ENCODE peak calls at places on chromosomes 4 and X, in seven cellular contexts. One of them, this sample, is unnamed.

GRCh38 chrX:443676-444210 is 57.0 kb upstream of the PPP2R3B start:
- DNase-seq in CD8-positive, alpha-beta T cell: no peak
- DNase-seq in lower lobe of right lung: no peak
- DNase-seq in hepatocyte: no peak
- DNase-seq in testis: no peak
- DNase-seq in right cardiac atrium: no peak
- DNase-seq in psoas muscle: peak; percentile 4
- DNase-seq in this sample: no peak

GRCh38 chr4:22030321-22030720 is 81.7 kb upstream of the KCNIP4 start:
- DNase-seq in CD8-positive, alpha-beta T cell: no peak
- DNase-seq in lower lobe of right lung: no peak
- DNase-seq in hepatocyte: no peak
- DNase-seq in testis: no peak
- DNase-seq in right cardiac atrium: no peak
- DNase-seq in psoas muscle: no peak
- DNase-seq in this sample: no peak

GRCh38 chrX:70504772-70505450 is 60.3 kb downstream of the DLG3 start:
- DNase-seq in CD8-positive, alpha-beta T cell: no peak
- DNase-seq in lower lobe of right lung: no peak
- DNase-seq in hepatocyte: no peak
- DNase-seq in testis: no peak
- DNase-seq in right cardiac atrium: no peak
- DNase-seq in psoas muscle: no peak
- DNase-seq in this sample: no peak

GRCh38 chrX:104183685-104184084 is 17.4 kb downstream of the FAM199X start:
- DNase-seq in CD8-positive, alpha-beta T cell: no peak
- DNase-seq in lower lobe of right lung: no peak
- DNase-seq in hepatocyte: no peak
- DNase-seq in testis: no peak
- DNase-seq in right cardiac atrium: no peak
- DNase-seq in psoas muscle: no peak
- DNase-seq in this sample: no peak

GRCh38 chr4:38241541-38241940 is 281.3 kb downstream of the PTTG2 start:
- DNase-seq in CD8-positive, alpha-beta T cell: no peak
- DNase-seq in lower lobe of right lung: no peak
- DNase-seq in hepatocyte: no peak
- DNase-seq in testis: no peak
- DNase-seq in right cardiac atrium: no peak
- DNase-seq in psoas muscle: no peak
- DNase-seq in this sample: no peak

GRCh38 chr4:18536420-18536819 is 514.9 kb upstream of the LCORL start:
- DNase-seq in CD8-positive, alpha-beta T cell: no peak
- DNase-seq in lower lobe of right lung: no peak
- DNase-seq in hepatocyte: no peak
- DNase-seq in testis: no peak
- DNase-seq in right cardiac atrium: no peak
- DNase-seq in psoas muscle: no peak
- DNase-seq in this sample: no peak

GRCh38 chrX:124194903-124195302 is 137.6 kb upstream of the TEX13D start:
- DNase-seq in CD8-positive, alpha-beta T cell: no peak
- DNase-seq in lower lobe of right lung: no peak
- DNase-seq in hepatocyte: no peak
- DNase-seq in testis: no peak
- DNase-seq in right cardiac atrium: no peak
- DNase-seq in psoas muscle: peak; percentile 75
- DNase-seq in this sample: no peak

GRCh38 chr4:3707423-3708102 is 58.6 kb upstream of the ADRA2C start:
- DNase-seq in CD8-positive, alpha-beta T cell: no peak
- DNase-seq in lower lobe of right lung: peak; percentile 33
- DNase-seq in hepatocyte: no peak
- DNase-seq in testis: no peak
- DNase-seq in right cardiac atrium: no peak
- DNase-seq in psoas muscle: peak; percentile 24
- DNase-seq in this sample: no peak

GRCh38 chrX:38183577-38183976 is 37.1 kb downstream of the SRPX start:
- DNase-seq in CD8-positive, alpha-beta T cell: no peak
- DNase-seq in lower lobe of right lung: no peak
- DNase-seq in hepatocyte: no peak
- DNase-seq in testis: no peak
- DNase-seq in right cardiac atrium: no peak
- DNase-seq in psoas muscle: no peak
- DNase-seq in this sample: no peak

GRCh38 chr4:68953056-68953455 is 1.5 kb upstream of the UGT2A3 start:
- DNase-seq in CD8-positive, alpha-beta T cell: no peak
- DNase-seq in lower lobe of right lung: no peak
- DNase-seq in hepatocyte: no peak
- DNase-seq in testis: no peak
- DNase-seq in right cardiac atrium: no peak
- DNase-seq in psoas muscle: no peak
- DNase-seq in this sample: no peak

GRCh38 chrX:138885886-138886285 is 174.4 kb upstream of the FGF13 start:
- DNase-seq in CD8-positive, alpha-beta T cell: no peak
- DNase-seq in lower lobe of right lung: no peak
- DNase-seq in hepatocyte: no peak
- DNase-seq in testis: no peak
- DNase-seq in right cardiac atrium: no peak
- DNase-seq in psoas muscle: no peak
- DNase-seq in this sample: no peak

GRCh38 chr4:14308229-14308651 is 680.7 kb upstream of the BOD1L1 start:
- DNase-seq in CD8-positive, alpha-beta T cell: no peak
- DNase-seq in lower lobe of right lung: no peak
- DNase-seq in hepatocyte: no peak
- DNase-seq in testis: peak; percentile 42
- DNase-seq in right cardiac atrium: no peak
- DNase-seq in psoas muscle: no peak
- DNase-seq in this sample: no peak

GRCh38 chr4:76539979-76540378 is 105.0 kb downstream of the SHROOM3 start:
- DNase-seq in CD8-positive, alpha-beta T cell: no peak
- DNase-seq in lower lobe of right lung: no peak
- DNase-seq in hepatocyte: peak; percentile 21
- DNase-seq in testis: no peak
- DNase-seq in right cardiac atrium: no peak
- DNase-seq in psoas muscle: no peak
- DNase-seq in this sample: peak; percentile 47

GRCh38 chr4:189912170-189912569 is 28.5 kb upstream of the FRG1 start:
- DNase-seq in CD8-positive, alpha-beta T cell: no peak
- DNase-seq in lower lobe of right lung: no peak
- DNase-seq in hepatocyte: no peak
- DNase-seq in testis: no peak
- DNase-seq in right cardiac atrium: no peak
- DNase-seq in psoas muscle: no peak
- DNase-seq in this sample: no peak

GRCh38 chr4:8280876-8281440 is 11.4 kb downstream of the HTRA3 start:
- DNase-seq in CD8-positive, alpha-beta T cell: no peak
- DNase-seq in lower lobe of right lung: no peak
- DNase-seq in hepatocyte: no peak
- DNase-seq in testis: no peak
- DNase-seq in right cardiac atrium: peak; percentile 42
- DNase-seq in psoas muscle: peak; percentile 26
- DNase-seq in this sample: no peak

GRCh38 chrX:130097507-130098201 is 12.6 kb downstream of the ELF4 start:
- DNase-seq in CD8-positive, alpha-beta T cell: no peak
- DNase-seq in lower lobe of right lung: peak; percentile 69
- DNase-seq in hepatocyte: peak; percentile 61
- DNase-seq in testis: no peak
- DNase-seq in right cardiac atrium: no peak
- DNase-seq in psoas muscle: peak; percentile 38
- DNase-seq in this sample: no peak

GRCh38 chr4:86522349-86522748 is 71.8 kb upstream of the PTPN13 start:
- DNase-seq in CD8-positive, alpha-beta T cell: no peak
- DNase-seq in lower lobe of right lung: no peak
- DNase-seq in hepatocyte: no peak
- DNase-seq in testis: no peak
- DNase-seq in right cardiac atrium: no peak
- DNase-seq in psoas muscle: no peak
- DNase-seq in this sample: peak; percentile 25

GRCh38 chr4:53786632-53787031 is 195.3 kb upstream of the LNX1 start:
- DNase-seq in CD8-positive, alpha-beta T cell: no peak
- DNase-seq in lower lobe of right lung: no peak
- DNase-seq in hepatocyte: no peak
- DNase-seq in testis: no peak
- DNase-seq in right cardiac atrium: no peak
- DNase-seq in psoas muscle: no peak
- DNase-seq in this sample: peak; percentile 72

GRCh38 chrX:1599791-1600405 is 8.5 kb downstream of the AKAP17A start:
- DNase-seq in CD8-positive, alpha-beta T cell: no peak
- DNase-seq in lower lobe of right lung: peak; percentile 43
- DNase-seq in hepatocyte: no peak
- DNase-seq in testis: no peak
- DNase-seq in right cardiac atrium: no peak
- DNase-seq in psoas muscle: no peak
- DNase-seq in this sample: no peak

GRCh38 chrX:85992811-85993229 is 54.5 kb downstream of the CHM start:
- DNase-seq in CD8-positive, alpha-beta T cell: no peak
- DNase-seq in lower lobe of right lung: no peak
- DNase-seq in hepatocyte: peak; percentile 8
- DNase-seq in testis: no peak
- DNase-seq in right cardiac atrium: no peak
- DNase-seq in psoas muscle: no peak
- DNase-seq in this sample: no peak

GRCh38 chr4:40915318-40916217 is 165.8 kb downstream of the NSUN7 start:
- DNase-seq in CD8-positive, alpha-beta T cell: no peak
- DNase-seq in lower lobe of right lung: no peak
- DNase-seq in hepatocyte: no peak
- DNase-seq in testis: no peak
- DNase-seq in right cardiac atrium: no peak
- DNase-seq in psoas muscle: no peak
- DNase-seq in this sample: no peak

GRCh38 chr4:82509029-82509428 is 52.8 kb downstream of the TMEM150C start:
- DNase-seq in CD8-positive, alpha-beta T cell: no peak
- DNase-seq in lower lobe of right lung: no peak
- DNase-seq in hepatocyte: no peak
- DNase-seq in testis: no peak
- DNase-seq in right cardiac atrium: no peak
- DNase-seq in psoas muscle: no peak
- DNase-seq in this sample: peak; percentile 67

GRCh38 chr4:99467908-99468307 is 32.8 kb upstream of the ADH7 start:
- DNase-seq in CD8-positive, alpha-beta T cell: no peak
- DNase-seq in lower lobe of right lung: no peak
- DNase-seq in hepatocyte: no peak
- DNase-seq in testis: no peak
- DNase-seq in right cardiac atrium: no peak
- DNase-seq in psoas muscle: no peak
- DNase-seq in this sample: no peak

GRCh38 chr4:102483120-102483519 is 18.0 kb upstream of the NFKB1 start:
- DNase-seq in CD8-positive, alpha-beta T cell: no peak
- DNase-seq in lower lobe of right lung: no peak
- DNase-seq in hepatocyte: no peak
- DNase-seq in testis: no peak
- DNase-seq in right cardiac atrium: no peak
- DNase-seq in psoas muscle: no peak
- DNase-seq in this sample: no peak

GRCh38 chr4:88822034-88822433 is 124.4 kb upstream of the NAP1L5 start:
- DNase-seq in CD8-positive, alpha-beta T cell: no peak
- DNase-seq in lower lobe of right lung: no peak
- DNase-seq in hepatocyte: no peak
- DNase-seq in testis: no peak
- DNase-seq in right cardiac atrium: no peak
- DNase-seq in psoas muscle: no peak
- DNase-seq in this sample: no peak

DNA sequence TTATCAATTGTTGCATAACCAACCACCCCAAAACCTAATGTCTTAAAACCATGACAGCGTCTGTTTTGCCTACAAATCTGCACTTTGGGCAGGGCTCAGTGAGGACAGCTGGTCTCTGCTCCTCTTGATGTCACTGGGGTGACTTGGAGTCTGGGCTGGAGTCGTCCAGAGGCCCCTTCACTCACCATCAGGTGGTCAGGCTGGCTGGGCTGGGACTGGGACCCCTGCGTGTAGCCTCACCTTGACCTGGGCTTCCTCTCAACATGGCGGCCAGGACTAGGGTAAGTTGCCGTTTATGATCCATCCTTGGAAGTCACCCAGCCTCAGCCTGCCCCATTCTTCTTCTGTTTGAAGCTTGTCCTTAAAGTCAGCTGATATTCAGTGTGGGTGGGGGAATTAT is 116.8 kb upstream of the NKX1-1 start:
- DNase-seq in CD8-positive, alpha-beta T cell: no peak
- DNase-seq in lower lobe of right lung: peak; percentile 34
- DNase-seq in hepatocyte: no peak
- DNase-seq in testis: no peak
- DNase-seq in right cardiac atrium: no peak
- DNase-seq in psoas muscle: peak; percentile 8
- DNase-seq in this sample: no peak
- H3K27me3 ChIP-seq in CD8-positive, alpha-beta T cell: no peaks in the 10 kb centered on the region
- H3K27me3 ChIP-seq in lower lobe of right lung: peaks cover 42% of the 10 kb centered on the region
- H3K27me3 ChIP-seq in hepatocyte: peaks cover 22% of the 10 kb centered on the region
- H3K27me3 ChIP-seq in testis: no peaks in the 10 kb centered on the region
- H3K27me3 ChIP-seq in right cardiac atrium: no peaks in the 10 kb centered on the region
- H3K27me3 ChIP-seq in psoas muscle: peaks cover 58% of the 10 kb centered on the region
- H3K27me3 ChIP-seq in this sample: peaks cover 43% of the 10 kb centered on the region

GRCh38 chr4:6374575-6374974 is 97.8 kb downstream of the PPP2R2C start:
- DNase-seq in CD8-positive, alpha-beta T cell: no peak
- DNase-seq in lower lobe of right lung: peak; percentile 10
- DNase-seq in hepatocyte: no peak
- DNase-seq in testis: no peak
- DNase-seq in right cardiac atrium: no peak
- DNase-seq in psoas muscle: peak; percentile 15
- DNase-seq in this sample: no peak
- H3K27me3 ChIP-seq in CD8-positive, alpha-beta T cell: no peaks in the 10 kb centered on the region
- H3K27me3 ChIP-seq in lower lobe of right lung: peaks cover 19% of the 10 kb centered on the region
- H3K27me3 ChIP-seq in hepatocyte: no peaks in the 10 kb centered on the region
- H3K27me3 ChIP-seq in testis: no peaks in the 10 kb centered on the region
- H3K27me3 ChIP-seq in right cardiac atrium: no peaks in the 10 kb centered on the region
- H3K27me3 ChIP-seq in psoas muscle: peaks cover 32% of the 10 kb centered on the region
- H3K27me3 ChIP-seq in this sample: no peaks in the 10 kb centered on the region

GRCh38 chr4:169098969-169099685 is 89.1 kb upstream of the CBR4 start:
- DNase-seq in CD8-positive, alpha-beta T cell: no peak
- DNase-seq in lower lobe of right lung: no peak
- DNase-seq in hepatocyte: no peak
- DNase-seq in testis: no peak
- DNase-seq in right cardiac atrium: no peak
- DNase-seq in psoas muscle: no peak
- DNase-seq in this sample: no peak
- H3K27me3 ChIP-seq in CD8-positive, alpha-beta T cell: no peaks in the 10 kb centered on the region
- H3K27me3 ChIP-seq in lower lobe of right lung: no peaks in the 10 kb centered on the region
- H3K27me3 ChIP-seq in hepatocyte: no peaks in the 10 kb centered on the region
- H3K27me3 ChIP-seq in testis: no peaks in the 10 kb centered on the region
- H3K27me3 ChIP-seq in right cardiac atrium: no peaks in the 10 kb centered on the region
- H3K27me3 ChIP-seq in psoas muscle: no peaks in the 10 kb centered on the region
- H3K27me3 ChIP-seq in this sample: no peaks in the 10 kb centered on the region

GRCh38 chrX:11210397-11210796 is 82.8 kb upstream of the AMELX start:
- DNase-seq in CD8-positive, alpha-beta T cell: no peak
- DNase-seq in lower lobe of right lung: no peak
- DNase-seq in hepatocyte: no peak
- DNase-seq in testis: no peak
- DNase-seq in right cardiac atrium: no peak
- DNase-seq in psoas muscle: no peak
- DNase-seq in this sample: peak; percentile 10
- H3K27me3 ChIP-seq in CD8-positive, alpha-beta T cell: no peaks in the 10 kb centered on the region
- H3K27me3 ChIP-seq in lower lobe of right lung: no peaks in the 10 kb centered on the region
- H3K27me3 ChIP-seq in hepatocyte: no peaks in the 10 kb centered on the region
- H3K27me3 ChIP-seq in testis: no peaks in the 10 kb centered on the region
- H3K27me3 ChIP-seq in right cardiac atrium: no peaks in the 10 kb centered on the region
- H3K27me3 ChIP-seq in psoas muscle: no peaks in the 10 kb centered on the region
- H3K27me3 ChIP-seq in this sample: no peaks in the 10 kb centered on the region

GRCh38 chrX:96707829-96708228 is 23.2 kb downstream of the DIAPH2 start:
- DNase-seq in CD8-positive, alpha-beta T cell: no peak
- DNase-seq in lower lobe of right lung: no peak
- DNase-seq in hepatocyte: no peak
- DNase-seq in testis: no peak
- DNase-seq in right cardiac atrium: no peak
- DNase-seq in psoas muscle: no peak
- DNase-seq in this sample: no peak
- H3K27me3 ChIP-seq in CD8-positive, alpha-beta T cell: no peaks in the 10 kb centered on the region
- H3K27me3 ChIP-seq in lower lobe of right lung: no peaks in the 10 kb centered on the region
- H3K27me3 ChIP-seq in hepatocyte: no peaks in the 10 kb centered on the region
- H3K27me3 ChIP-seq in testis: no peaks in the 10 kb centered on the region
- H3K27me3 ChIP-seq in right cardiac atrium: no peaks in the 10 kb centered on the region
- H3K27me3 ChIP-seq in psoas muscle: peaks cover under 1% of the 10 kb centered on the region
- H3K27me3 ChIP-seq in this sample: no peaks in the 10 kb centered on the region

GRCh38 chr4:154124539-154125255 is 335.8 kb upstream of the SFRP2 start:
- DNase-seq in CD8-positive, alpha-beta T cell: no peak
- DNase-seq in lower lobe of right lung: no peak
- DNase-seq in hepatocyte: no peak
- DNase-seq in testis: no peak
- DNase-seq in right cardiac atrium: no peak
- DNase-seq in psoas muscle: no peak
- DNase-seq in this sample: peak; percentile 11
- H3K27me3 ChIP-seq in CD8-positive, alpha-beta T cell: no peaks in the 10 kb centered on the region
- H3K27me3 ChIP-seq in lower lobe of right lung: no peaks in the 10 kb centered on the region
- H3K27me3 ChIP-seq in hepatocyte: no peaks in the 10 kb centered on the region
- H3K27me3 ChIP-seq in testis: no peaks in the 10 kb centered on the region
- H3K27me3 ChIP-seq in right cardiac atrium: no peaks in the 10 kb centered on the region
- H3K27me3 ChIP-seq in psoas muscle: no peaks in the 10 kb centered on the region
- H3K27me3 ChIP-seq in this sample: no peaks in the 10 kb centered on the region

This sample was measured in cardiac muscle cell.